ENCODE peak calls at places on chromosomes 1 and 21, in five cellular contexts. C, A, G, M and Q are unnamed samples.
A peak's percentile ranks its signal among the peaks of the same experiment; 100 is the strongest.

GRCh38 chr21:34980423-34981115 is 68.5 kb downstream of the RUNX1 start:
- DNase-seq in C (no peak), A (no peak), G (no peak), M (no peak), Q (no peak)

GRCh38 chr1:212638419-212639151 is 30.0 kb downstream of the ATF3 start:
- DNase-seq in C (no peak), A (no peak), G (no peak), M (peak; percentile 39), Q (no peak)

GRCh38 chr1:231702804-231703203 is 76.2 kb downstream of the DISC1 start:
- DNase-seq in C (no peak), A (no peak), G (no peak), M (peak; percentile 62), Q (no peak)

GRCh38 chr1:29576510-29576909 is 340.2 kb downstream of the PTPRU start:
- DNase-seq in C (no peak), A (no peak), G (no peak), M (no peak), Q (no peak)

GRCh38 chr1:33010946-33011731 is 25.5 kb downstream of the AK2 start:
- DNase-seq in C (no peak), A (no peak), G (no peak), M (peak; percentile 37), Q (no peak)

GRCh38 chr1:9275567-9276034 is 17.1 kb upstream of the SPSB1 start:
- DNase-seq in C (no peak), A (no peak), G (no peak), M (peak; percentile 94), Q (peak; percentile 62)

GRCh38 chr1:220769205-220769604 is 17.5 kb upstream of the MTARC1 start:
- DNase-seq in C (no peak), A (no peak), G (no peak), M (no peak), Q (no peak)

GRCh38 chr1:35001743-35002142 is 16.6 kb upstream of the TMEM35B start:
- DNase-seq in C (no peak), A (no peak), G (no peak), M (peak; percentile 45), Q (no peak)

GRCh38 chr1:8874230-8875201 is 4.0 kb downstream of the ENO1 start:
- DNase-seq in C (no peak), A (no peak), G (no peak), M (no peak), Q (no peak)

GRCh38 chr1:201149400-201149799 is 4.9 kb downstream of the TMEM9 start:
- DNase-seq in C (no peak), A (peak; percentile 9), G (no peak), M (peak; percentile 22), Q (no peak)

GRCh38 chr21:15250384-15250783 is 185.6 kb upstream of the NRIP1 start:
- DNase-seq in C (no peak), A (no peak), G (no peak), M (no peak), Q (no peak)

GRCh38 chr1:90723561-90724108 is 6.5 kb upstream of the BARHL2 start:
- DNase-seq in C (no peak), A (no peak), G (no peak), M (no peak), Q (no peak)

GRCh38 chr21:29105218-29105617 is 25.2 kb upstream of the MAP3K7CL start:
- DNase-seq in C (no peak), A (no peak), G (no peak), M (peak; percentile 13), Q (no peak)

GRCh38 chr21:40680311-40680710 is 166.6 kb downstream of the DSCAM start:
- DNase-seq in C (no peak), A (no peak), G (no peak), M (no peak), Q (no peak)

GRCh38 chr1:7471836-7472235 is 299.3 kb upstream of the VAMP3 start:
- DNase-seq in C (no peak), A (no peak), G (no peak), M (peak; percentile 82), Q (no peak)

GRCh38 chr1:92306020-92306419 is 7.2 kb downstream of the RPAP2 start:
- DNase-seq in C (no peak), A (no peak), G (no peak), M (no peak), Q (no peak)

GRCh38 chr1:74502432-74502831 is 10.0 kb downstream of the LRRC53 start:
- DNase-seq in C (no peak), A (no peak), G (no peak), M (peak; percentile 40), Q (no peak)

GRCh38 chr1:31937300-31938183 is 626 bp downstream of the PTP4A2 start:
- DNase-seq in C (peak; percentile 90), A (peak; percentile 75), G (peak; percentile 68), M (peak; percentile 62), Q (peak; percentile 72)

GRCh38 chr21:38622827-38623209 is 124.5 kb upstream of the ERG start:
- DNase-seq in C (no peak), A (no peak), G (no peak), M (no peak), Q (no peak)

GRCh38 chr21:43209575-43210453 is 41.0 kb downstream of the CRYAA start:
- DNase-seq in C (peak; percentile 54), A (no peak), G (no peak), M (no peak), Q (no peak)

GRCh38 chr1:104358621-104359020 is 608.9 kb downstream of the AMY1C start:
- DNase-seq in C (no peak), A (no peak), G (no peak), M (no peak), Q (no peak)

GRCh38 chr1:83698644-83699043 is 300.3 kb downstream of the TTLL7 start:
- DNase-seq in C (no peak), A (no peak), G (no peak), M (no peak), Q (no peak)

GRCh38 chr1:62437273-62437945 is 560 bp downstream of the USP1 start:
- DNase-seq in C (no peak), A (peak; percentile 48), G (peak; percentile 12), M (no peak), Q (no peak)

GRCh38 chr1:247043406-247043805 is 35.2 kb downstream of the ZNF670 start:
- DNase-seq in C (no peak), A (no peak), G (no peak), M (no peak), Q (no peak)

GRCh38 chr21:34147835-34148804 is 74.7 kb downstream of the MRPS6 start:
- DNase-seq in C (no peak), A (no peak), G (no peak), M (peak; percentile 32), Q (no peak)

GRCh38 chr1:197686702-197687355 is 88.5 kb downstream of the DENND1B start:
- DNase-seq in C (no peak), A (no peak), G (no peak), M (no peak), Q (no peak)

GRCh38 chr1:227869281-227869842 is 53.9 kb downstream of the PRSS38 start:
- DNase-seq in C (no peak), A (no peak), G (no peak), M (no peak), Q (no peak)

GRCh38 chr1:89309828-89310227 is 37.2 kb upstream of the GBP5 start:
- DNase-seq in C (no peak), A (no peak), G (no peak), M (no peak), Q (no peak)

GRCh38 chr1:23568608-23569383 is 9.5 kb upstream of the ID3 start:
- DNase-seq in C (no peak), A (no peak), G (no peak), M (no peak), Q (no peak)

GRCh38 chr1:201647722-201648065 is 108.8 kb downstream of the NAV1 start:
- DNase-seq in C (no peak), A (no peak), G (no peak), M (no peak), Q (no peak)

GRCh38 chr1:109214695-109215623 is 1.2 kb downstream of the SARS1 start:
- DNase-seq in C (no peak), A (no peak), G (no peak), M (peak; percentile 69), Q (no peak)

GRCh38 chr1:207922554-207922953 is 11.6 kb upstream of the CD34 start:
- DNase-seq in C (no peak), A (no peak), G (no peak), M (no peak), Q (no peak)

GRCh38 chr1:58074702-58075578 is 471.6 kb downstream of the OMA1 start:
- DNase-seq in C (no peak), A (no peak), G (no peak), M (no peak), Q (no peak)

GRCh38 chr1:110628356-110629105 is 22.4 kb upstream of the KCNA2 start:
- DNase-seq in C (no peak), A (no peak), G (no peak), M (no peak), Q (no peak)